ENCODE peak calls at places on chromosomes 4 and X, in seven cellular contexts. One of them, this sample, is unnamed.

GRCh38 chr4:56512166-56512565 is 6.6 kb downstream of the ARL9 start:
- DNase-seq in H1: no peak
- DNase-seq in trophoblast cell: no peak
- DNase-seq in mesendoderm: no peak
- DNase-seq in IMR-90: peak; percentile 45
- DNase-seq in H9: no peak
- DNase-seq in mesenchymal stem cell: peak; percentile 7
- DNase-seq in this sample: no peak

GRCh38 chr4:26473893-26474292 is 16.4 kb downstream of the CCKAR start:
- DNase-seq in mesendoderm: no peak
- DNase-seq in H9: no peak
- DNase-seq in IMR-90: no peak
- DNase-seq in mesenchymal stem cell: no peak
- DNase-seq in trophoblast cell: no peak
- DNase-seq in H1: no peak
- DNase-seq in this sample: no peak

GRCh38 chr4:74230902-74231499 is 73.1 kb downstream of the MTHFD2L start:
- DNase-seq in IMR-90: peak; percentile 56
- DNase-seq in H1: no peak
- DNase-seq in mesendoderm: no peak
- DNase-seq in mesenchymal stem cell: peak; percentile 84
- DNase-seq in H9: no peak
- DNase-seq in trophoblast cell: peak; percentile 48
- DNase-seq in this sample: no peak

GRCh38 chr4:184389978-184390518 is 84.3 kb downstream of the IRF2 start:
- DNase-seq in H9: peak; percentile 63
- DNase-seq in IMR-90: no peak
- DNase-seq in mesenchymal stem cell: no peak
- DNase-seq in mesendoderm: peak; percentile 60
- DNase-seq in trophoblast cell: no peak
- DNase-seq in H1: no peak
- DNase-seq in this sample: peak; percentile 55

GRCh38 chr4:67926485-67926884 is 36.8 kb downstream of the TMPRSS11A start:
- DNase-seq in IMR-90: no peak
- DNase-seq in mesenchymal stem cell: no peak
- DNase-seq in H1: no peak
- DNase-seq in H9: no peak
- DNase-seq in trophoblast cell: no peak
- DNase-seq in mesendoderm: no peak
- DNase-seq in this sample: no peak

GRCh38 chr4:5839751-5840674 is 52.9 kb downstream of the CRMP1 start:
- DNase-seq in H1: no peak
- DNase-seq in trophoblast cell: no peak
- DNase-seq in IMR-90: no peak
- DNase-seq in mesendoderm: no peak
- DNase-seq in mesenchymal stem cell: no peak
- DNase-seq in H9: no peak
- DNase-seq in this sample: no peak

GRCh38 chr4:175431635-175432034 is 380.4 kb downstream of the GPM6A start:
- DNase-seq in H9: no peak
- DNase-seq in mesendoderm: no peak
- DNase-seq in mesenchymal stem cell: no peak
- DNase-seq in H1: no peak
- DNase-seq in trophoblast cell: no peak
- DNase-seq in IMR-90: no peak
- DNase-seq in this sample: no peak

GRCh38 chrX:78517124-78517523 is 142.0 kb downstream of the RTL3 start:
- DNase-seq in mesendoderm: no peak
- DNase-seq in trophoblast cell: peak; percentile 18
- DNase-seq in H9: no peak
- DNase-seq in IMR-90: no peak
- DNase-seq in mesenchymal stem cell: no peak
- DNase-seq in H1: no peak
- DNase-seq in this sample: no peak

GRCh38 chrX:150464001-150464400 is 100.9 kb downstream of the MAMLD1 start:
- DNase-seq in mesenchymal stem cell: no peak
- DNase-seq in H9: no peak
- DNase-seq in IMR-90: no peak
- DNase-seq in mesendoderm: no peak
- DNase-seq in H1: no peak
- DNase-seq in trophoblast cell: no peak
- DNase-seq in this sample: no peak

GRCh38 chrX:153592966-153593688 is 5.8 kb downstream of the CCNQ start:
- DNase-seq in H9: no peak
- DNase-seq in trophoblast cell: no peak
- DNase-seq in mesenchymal stem cell: no peak
- DNase-seq in H1: no peak
- DNase-seq in IMR-90: no peak
- DNase-seq in mesendoderm: no peak
- DNase-seq in this sample: no peak

GRCh38 chrX:53256446-53257041 is 24.8 kb downstream of the IQSEC2 start:
- DNase-seq in H9: peak; percentile 55
- DNase-seq in trophoblast cell: no peak
- DNase-seq in IMR-90: no peak
- DNase-seq in mesendoderm: peak; percentile 53
- DNase-seq in H1: no peak
- DNase-seq in mesenchymal stem cell: no peak
- DNase-seq in this sample: no peak

GRCh38 chr4:1154126-1154522 is 18.3 kb downstream of the SPON2 start:
- DNase-seq in H9: no peak
- DNase-seq in mesendoderm: no peak
- DNase-seq in IMR-90: no peak
- DNase-seq in trophoblast cell: no peak
- DNase-seq in H1: no peak
- DNase-seq in mesenchymal stem cell: no peak
- DNase-seq in this sample: no peak

GRCh38 chr4:133151681-133152329 is 2.7 kb downstream of the PCDH10 start:
- DNase-seq in mesenchymal stem cell: peak; percentile 37
- DNase-seq in mesendoderm: peak; percentile 78
- DNase-seq in IMR-90: no peak
- DNase-seq in H9: peak; percentile 73
- DNase-seq in trophoblast cell: no peak
- DNase-seq in H1: no peak
- DNase-seq in this sample: no peak

GRCh38 chr4:105369988-105370387 is 103.9 kb downstream of the PPA2 start:
- DNase-seq in trophoblast cell: no peak
- DNase-seq in mesendoderm: no peak
- DNase-seq in IMR-90: peak; percentile 82
- DNase-seq in mesenchymal stem cell: no peak
- DNase-seq in H1: no peak
- DNase-seq in H9: no peak
- DNase-seq in this sample: no peak

GRCh38 chr4:113122066-113122465 is 72.6 kb downstream of the ANK2 start:
- DNase-seq in H9: no peak
- DNase-seq in IMR-90: no peak
- DNase-seq in mesendoderm: no peak
- DNase-seq in trophoblast cell: no peak
- DNase-seq in mesenchymal stem cell: no peak
- DNase-seq in H1: no peak
- DNase-seq in this sample: no peak

GRCh38 chrX:98294310-98294709 is 1410.6 kb downstream of the RPA4 start:
- DNase-seq in trophoblast cell: no peak
- DNase-seq in IMR-90: no peak
- DNase-seq in mesenchymal stem cell: no peak
- DNase-seq in mesendoderm: no peak
- DNase-seq in H9: no peak
- DNase-seq in H1: no peak
- DNase-seq in this sample: no peak

GRCh38 chr4:74044676-74045075 is 6.2 kb upstream of the CXCL3 start:
- DNase-seq in mesendoderm: no peak
- DNase-seq in H9: no peak
- DNase-seq in IMR-90: peak; percentile 59
- DNase-seq in H1: no peak
- DNase-seq in mesenchymal stem cell: peak; percentile 11
- DNase-seq in trophoblast cell: no peak
- DNase-seq in this sample: no peak

GRCh38 chr4:155954118-155954503 is 445 bp upstream of the CTSO start:
- DNase-seq in mesendoderm: no peak
- DNase-seq in trophoblast cell: no peak
- DNase-seq in mesenchymal stem cell: no peak
- DNase-seq in H9: no peak
- DNase-seq in IMR-90: no peak
- DNase-seq in H1: no peak
- DNase-seq in this sample: no peak

GRCh38 chr4:156774422-156774821 is 197.2 kb downstream of the PDGFC start:
- DNase-seq in mesenchymal stem cell: peak; percentile 94
- DNase-seq in H9: no peak
- DNase-seq in H1: no peak
- DNase-seq in trophoblast cell: peak; percentile 2
- DNase-seq in IMR-90: peak; percentile 96
- DNase-seq in mesendoderm: no peak
- DNase-seq in this sample: no peak

GRCh38 chr4:124018383-124019317 is 622.1 kb downstream of the SPRY1 start:
- DNase-seq in trophoblast cell: peak; percentile 79
- DNase-seq in IMR-90: peak; percentile 37
- DNase-seq in mesenchymal stem cell: peak; percentile 77
- DNase-seq in H9: no peak
- DNase-seq in mesendoderm: peak; percentile 66
- DNase-seq in H1: no peak
- DNase-seq in this sample: no peak

GRCh38 chr4:8778301-8778700 is 93.3 kb downstream of the HMX1 start:
- DNase-seq in H1: no peak
- DNase-seq in H9: no peak
- DNase-seq in mesendoderm: no peak
- DNase-seq in IMR-90: no peak
- DNase-seq in trophoblast cell: no peak
- DNase-seq in mesenchymal stem cell: no peak
- DNase-seq in this sample: no peak

GRCh38 chr4:95255396-95256107 is 293.2 kb downstream of the UNC5C start:
- DNase-seq in H9: no peak
- DNase-seq in mesenchymal stem cell: peak; percentile 91
- DNase-seq in H1: no peak
- DNase-seq in mesendoderm: no peak
- DNase-seq in IMR-90: peak; percentile 77
- DNase-seq in trophoblast cell: no peak
- DNase-seq in this sample: no peak

GRCh38 chr4:80011636-80012236 is 61.3 kb downstream of the ANTXR2 start:
- DNase-seq in IMR-90: peak; percentile 94
- DNase-seq in H9: no peak
- DNase-seq in H1: no peak
- DNase-seq in trophoblast cell: no peak
- DNase-seq in mesendoderm: peak; percentile 38
- DNase-seq in mesenchymal stem cell: peak; percentile 66
- DNase-seq in this sample: no peak

GRCh38 chr4:32633421-32633820 is 1913.3 kb downstream of the PCDH7 start:
- DNase-seq in trophoblast cell: no peak
- DNase-seq in IMR-90: no peak
- DNase-seq in H1: no peak
- DNase-seq in mesenchymal stem cell: no peak
- DNase-seq in H9: no peak
- DNase-seq in mesendoderm: no peak
- DNase-seq in this sample: no peak

GRCh38 chr4:38723726-38724506 is 58.9 kb downstream of the TLR10 start:
- DNase-seq in H1: no peak
- DNase-seq in mesenchymal stem cell: peak; percentile 29
- DNase-seq in IMR-90: no peak
- DNase-seq in mesendoderm: peak; percentile 95
- DNase-seq in H9: no peak
- DNase-seq in trophoblast cell: peak; percentile 84
- DNase-seq in this sample: no peak

GRCh38 chrX:46722742-46723568 is 36.0 kb downstream of the SLC9A7 start:
- DNase-seq in trophoblast cell: no peak
- DNase-seq in IMR-90: peak; percentile 21
- DNase-seq in H9: no peak
- DNase-seq in mesendoderm: no peak
- DNase-seq in H1: no peak
- DNase-seq in mesenchymal stem cell: no peak
- DNase-seq in this sample: no peak

GRCh38 chr4:57063518-57063917 is 46.7 kb downstream of the IGFBP7 start:
- DNase-seq in trophoblast cell: no peak
- DNase-seq in IMR-90: no peak
- DNase-seq in H1: no peak
- DNase-seq in mesenchymal stem cell: no peak
- DNase-seq in H9: no peak
- DNase-seq in mesendoderm: no peak
- DNase-seq in this sample: no peak

GRCh38 chr4:2812985-2813384 is 20.1 kb downstream of the SH3BP2 start:
- DNase-seq in mesendoderm: no peak
- DNase-seq in mesenchymal stem cell: no peak
- DNase-seq in H9: no peak
- DNase-seq in IMR-90: no peak
- DNase-seq in H1: no peak
- DNase-seq in trophoblast cell: no peak
- DNase-seq in this sample: no peak

GRCh38 chr4:70863099-70863790 is 23.6 kb upstream of the GRSF1 start:
- DNase-seq in mesenchymal stem cell: peak; percentile 5
- DNase-seq in trophoblast cell: no peak
- DNase-seq in mesendoderm: no peak
- DNase-seq in H1: no peak
- DNase-seq in H9: no peak
- DNase-seq in IMR-90: no peak
- DNase-seq in this sample: no peak

GRCh38 chr4:20289782-20290181 is 38.1 kb downstream of the SLIT2 start:
- DNase-seq in mesendoderm: no peak
- DNase-seq in H9: no peak
- DNase-seq in H1: no peak
- DNase-seq in mesenchymal stem cell: no peak
- DNase-seq in trophoblast cell: no peak
- DNase-seq in IMR-90: no peak
- DNase-seq in this sample: no peak

GRCh38 chrX:117508021-117508420 is 608.6 kb downstream of the KLHL13 start:
- DNase-seq in IMR-90: no peak
- DNase-seq in H9: no peak
- DNase-seq in mesenchymal stem cell: no peak
- DNase-seq in H1: no peak
- DNase-seq in trophoblast cell: no peak
- DNase-seq in mesendoderm: no peak
- DNase-seq in this sample: no peak
- H2BK120ac ChIP-seq in IMR-90: no peak overlapping the region
- H2BK120ac ChIP-seq in H9: no peak overlapping the region
- H2BK120ac ChIP-seq in mesenchymal stem cell: no peak overlapping the region
- H2BK120ac ChIP-seq in H1: no peak overlapping the region
- H2BK120ac ChIP-seq in trophoblast cell: no peak overlapping the region
- H2BK120ac ChIP-seq in mesendoderm: no peak overlapping the region
- H2BK120ac ChIP-seq in this sample: no peak overlapping the region

GRCh38 chr4:16225139-16225538 is 1.1 kb downstream of the TAPT1 start:
- DNase-seq in H9: no peak
- DNase-seq in trophoblast cell: no peak
- DNase-seq in mesenchymal stem cell: peak; percentile 50
- DNase-seq in IMR-90: peak; percentile 41
- DNase-seq in mesendoderm: no peak
- DNase-seq in H1: no peak
- DNase-seq in this sample: no peak
- H3K79me1 ChIP-seq in H9: no peaks in the 10 kb centered on the region
- H3K79me1 ChIP-seq in trophoblast cell: peaks cover 13% of the 10 kb centered on the region
- H3K79me1 ChIP-seq in mesenchymal stem cell: peaks cover 22% of the 10 kb centered on the region
- H3K79me1 ChIP-seq in IMR-90: peaks cover 23% of the 10 kb centered on the region
- H3K79me1 ChIP-seq in mesendoderm: peaks cover 3% of the 10 kb centered on the region
- H3K79me1 ChIP-seq in H1: no peaks in the 10 kb centered on the region
- H3K79me1 ChIP-seq in this sample: peaks cover 3% of the 10 kb centered on the region

GRCh38 chrX:57528670-57529255 is 63.0 kb upstream of the ZXDB start:
- DNase-seq in mesenchymal stem cell: no peak
- DNase-seq in trophoblast cell: no peak
- DNase-seq in IMR-90: peak; percentile 1
- DNase-seq in H9: peak; percentile 38
- DNase-seq in mesendoderm: peak; percentile 51
- DNase-seq in H1: no peak
- DNase-seq in this sample: no peak
- H2BK120ac ChIP-seq in mesenchymal stem cell: no peak overlapping the region
- H2BK120ac ChIP-seq in trophoblast cell: no peak overlapping the region
- H2BK120ac ChIP-seq in IMR-90: no peak overlapping the region
- H2BK120ac ChIP-seq in H9: no peak overlapping the region
- H2BK120ac ChIP-seq in mesendoderm: no peak overlapping the region
- H2BK120ac ChIP-seq in H1: no peak overlapping the region
- H2BK120ac ChIP-seq in this sample: no peak overlapping the region

GRCh38 chrX:44239036-44239435 is 104.4 kb downstream of the EFHC2 start:
- DNase-seq in mesendoderm: no peak
- DNase-seq in trophoblast cell: no peak
- DNase-seq in H9: no peak
- DNase-seq in IMR-90: no peak
- DNase-seq in mesenchymal stem cell: no peak
- DNase-seq in H1: no peak
- DNase-seq in this sample: no peak
- H3K79me1 ChIP-seq in mesendoderm: no peaks in the 10 kb centered on the region
- H3K79me1 ChIP-seq in trophoblast cell: no peaks in the 10 kb centered on the region
- H3K79me1 ChIP-seq in H9: no peaks in the 10 kb centered on the region
- H3K79me1 ChIP-seq in IMR-90: no peaks in the 10 kb centered on the region
- H3K79me1 ChIP-seq in mesenchymal stem cell: no peaks in the 10 kb centered on the region
- H3K79me1 ChIP-seq in H1: no peaks in the 10 kb centered on the region
- H3K79me1 ChIP-seq in this sample: no peaks in the 10 kb centered on the region